ENCODE peak calls at places on chromosomes 16 and 17, in eight cellular contexts. R is PC-3, D is H1, M is endothelial cell of umbilical vein, S is K562, J is PC-9, O is HCT116, Q is fibroblast of lung. C is an unnamed sample.

GRCh38 chr17:49570540-49571242 is 5.0 kb upstream of the NXPH3 start:
- DNase-seq in M (no peak), R (no peak), J (no peak), D (no peak), O (no peak), Q (no peak), S (no peak), C (no peak)

GRCh38 chr16:84465154-84465553 is 39.3 kb downstream of the MEAK7 start:
- DNase-seq in O (no peak), R (no peak), S (no peak), D (no peak), M (no peak), Q (no peak), J (no peak), C (no peak)

GRCh38 chr16:4874686-4875085 is 27.4 kb downstream of the UBN1 start:
- DNase-seq in Q (no peak), J (no peak), M (no peak), S (no peak), R (no peak), D (no peak), O (no peak), C (no peak)

GRCh38 chr16:17529982-17530760 is 59.4 kb upstream of the XYLT1 start:
- DNase-seq in Q (no peak), S (no peak), D (no peak), M (no peak), R (no peak), J (no peak), O (no peak), C (no peak)

GRCh38 chr16:84595052-84595481 is 22.8 kb downstream of the COTL1 start:
- DNase-seq in O (no peak), S (no peak), R (no peak), J (no peak), M (no peak), Q (no peak), D (no peak), C (no peak)

GRCh38 chr17:74859439-74860228 is at the start of gene GRIN2C:
- DNase-seq in Q (no peak), R (no peak), S (peak; percentile 52), M (no peak), D (no peak), O (no peak), J (no peak), C (peak; percentile 39)

GRCh38 chr17:12318614-12319266 is 298.1 kb downstream of the MAP2K4 start:
- DNase-seq in D (no peak), J (no peak), O (no peak), M (no peak), R (no peak), Q (no peak), S (no peak), C (no peak)

GRCh38 chr17:35747540-35748017 is 5.5 kb downstream of the GAS2L2 start:
- DNase-seq in O (peak; percentile 64), R (peak; percentile 76), M (peak; percentile 68), D (no peak), S (peak; percentile 78), J (peak; percentile 68), Q (peak; percentile 59), C (peak; percentile 67)

GRCh38 chr17:57582881-57583756 is 162.0 kb downstream of the CCDC182 start:
- DNase-seq in J (no peak), S (no peak), Q (no peak), D (no peak), R (no peak), O (no peak), M (no peak), C (no peak)

GRCh38 chr16:81006472-81007311 is at the start of the genes CENPN and CMC2:
- DNase-seq in S (peak; percentile 95), M (peak; percentile 99), D (peak; percentile 88), Q (peak; percentile 99), O (peak; percentile 100), J (peak; percentile 97), R (peak; percentile 93), C (peak; percentile 99)

GRCh38 chr16:693364-693763 is 3.2 kb upstream of the WDR24 start:
- DNase-seq in S (peak; percentile 9), O (no peak), D (no peak), M (no peak), R (no peak), Q (no peak), J (no peak), C (no peak)

GRCh38 chr16:693766-694165 is 3.6 kb upstream of the WDR24 start:
- DNase-seq in Q (no peak), D (no peak), S (no peak), J (no peak), O (no peak), M (no peak), R (no peak), C (peak; percentile 63)

GRCh38 chr16:694863-695354 is 4.7 kb upstream of the WDR24 start:
- DNase-seq in J (no peak), S (no peak), R (no peak), Q (no peak), D (no peak), M (no peak), O (no peak), C (no peak)

GRCh38 chr16:694187-694862 is 4.1 kb upstream of the WDR24 start:
- DNase-seq in R (no peak), M (no peak), S (peak; percentile 46), J (no peak), D (no peak), O (no peak), Q (no peak), C (no peak)

GRCh38 chr16:695355-696089 is 5.3 kb upstream of the WDR24 start:
- DNase-seq in O (no peak), J (peak; percentile 93), Q (no peak), R (peak; percentile 62), M (no peak), D (no peak), S (peak; percentile 88), C (peak; percentile 37)
- TF ChIP-seq EZH2 in O (no peak), J (no peak), Q (peak; percentile 98), R (no peak), M (peak; percentile 84), D (no peak), S (no peak), C (no peak)

DNA sequence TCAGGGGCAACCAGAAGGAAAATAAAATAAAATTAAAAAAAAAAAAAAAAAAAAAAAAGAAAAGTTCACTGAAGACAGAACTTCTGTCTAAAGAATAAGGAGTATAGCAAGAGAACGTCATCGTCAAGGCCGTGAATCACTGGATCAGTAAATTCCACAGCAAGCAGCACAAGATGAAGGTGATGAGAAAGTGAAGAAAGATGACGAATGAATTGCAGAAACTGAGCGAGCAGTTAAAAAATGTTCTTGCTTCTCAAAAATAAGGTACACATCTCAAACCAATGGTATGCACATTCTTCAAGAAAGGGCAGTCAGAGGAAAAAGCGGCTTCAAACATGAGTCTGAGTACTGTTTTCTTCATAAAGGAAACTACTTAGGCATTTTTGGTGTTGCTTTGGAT is 104.7 kb downstream of the SMG6 start:
- DNase-seq in Q (peak; percentile 88), M (no peak), S (no peak), O (no peak), D (no peak), R (no peak), J (no peak), C (no peak)
- TF ChIP-seq EZH2 in Q (no peak), M (no peak), S (no peak), O (no peak), D (no peak), R (no peak), J (no peak), C (no peak)

GRCh38 chr16:1285669-1286491 is 23.6 kb upstream of the UBE2I start:
- DNase-seq in S (no peak), M (no peak), R (no peak), O (no peak), D (no peak), J (no peak), Q (no peak), C (no peak)
- TF ChIP-seq EZH2 in S (peak; percentile 25), M (no peak), R (no peak), O (no peak), D (no peak), J (no peak), Q (no peak), C (no peak)

DNA sequence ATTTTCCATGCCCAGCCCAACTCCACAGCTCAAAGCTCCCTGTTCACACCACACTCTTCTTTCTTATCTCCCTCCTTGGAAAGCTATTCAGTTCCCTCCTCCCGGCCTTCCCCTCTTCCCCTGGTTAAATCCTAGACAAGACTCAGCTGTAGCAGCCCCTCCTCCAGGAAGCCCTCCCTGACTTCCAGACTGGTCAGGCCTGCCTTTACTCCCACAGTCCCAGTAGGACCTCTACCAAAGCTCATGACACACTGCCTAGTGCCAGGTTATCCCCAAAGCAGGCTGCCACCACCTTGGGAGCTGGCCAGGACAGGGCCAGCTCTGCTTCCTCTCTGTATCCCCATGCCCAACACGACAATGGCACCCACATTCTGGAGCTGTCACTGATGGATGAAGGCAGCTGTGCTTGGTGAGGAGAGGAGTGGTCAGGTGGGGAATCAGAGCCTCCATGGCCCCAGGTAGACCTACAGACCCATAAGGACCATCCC is 50.0 kb downstream of the BEAN1 start:
- DNase-seq in J (no peak), O (no peak), Q (no peak), M (no peak), D (no peak), S (no peak), R (no peak), C (no peak)
- TF ChIP-seq EZH2 in J (no peak), O (no peak), Q (no peak), M (no peak), D (no peak), S (no peak), R (no peak), C (no peak)

GRCh38 chr16:30805056-30805369 is 18.0 kb upstream of the ZNF629 start:
- DNase-seq in D (no peak), J (no peak), R (no peak), O (no peak), S (no peak), Q (no peak), M (no peak), C (peak; percentile 19)

GRCh38 chr16:30805370-30806169 is 18.6 kb upstream of the ZNF629 start:
- DNase-seq in J (peak; percentile 87), S (peak; percentile 87), O (peak; percentile 56), M (peak; percentile 74), R (peak; percentile 71), D (no peak), Q (peak; percentile 80), C (peak; percentile 76)

GRCh38 chr16:30797670-30798309 is 10.8 kb upstream of the ZNF629 start:
- DNase-seq in S (peak; percentile 28), J (no peak), D (no peak), R (no peak), Q (no peak), M (no peak), O (no peak), C (no peak)

GRCh38 chr16:30808163-30808562 is 21.2 kb upstream of the ZNF629 start:
- DNase-seq in J (no peak), D (no peak), S (no peak), Q (no peak), M (no peak), O (no peak), R (no peak), C (no peak)

DNA sequence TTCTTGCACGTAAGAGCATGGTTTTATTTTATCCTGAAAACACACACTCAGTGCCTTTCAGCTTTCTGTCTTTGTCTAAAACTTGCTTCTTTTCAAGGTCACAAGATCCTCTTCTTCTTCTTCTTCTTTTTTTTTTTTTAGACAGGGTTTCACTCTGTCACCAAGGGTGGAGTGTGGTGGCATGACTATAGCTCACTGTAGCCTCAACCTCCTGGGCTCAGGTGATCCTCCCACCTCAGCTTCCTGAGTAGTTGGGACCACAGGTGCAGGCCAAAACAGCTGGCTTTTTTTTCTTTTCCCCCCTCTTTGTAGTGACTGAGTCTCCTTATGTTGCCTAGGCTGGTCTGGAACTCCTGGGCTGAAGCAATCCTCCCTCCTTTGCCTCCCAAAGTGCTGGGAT is 16.0 kb upstream of the ZNF629 start:
- DNase-seq in R (no peak), Q (no peak), M (no peak), O (no peak), D (no peak), J (no peak), S (no peak), C (no peak)
- TF ChIP-seq EZH2 in R (no peak), Q (no peak), M (no peak), O (no peak), D (no peak), J (no peak), S (no peak), C (no peak)